ENCODE peak calls at places on chromosomes 6 and 20, in four cellular contexts. T is cardiac muscle cell, Q is memory B cell, R is amniotic stem cell. V is an unnamed sample.

GRCh38 chr6:3061501-3061941 is 6.8 kb upstream of the RIPK1 start:
- DNase-seq in Q (no peak), R (peak; percentile 31), T (no peak), V (peak; percentile 55)

GRCh38 chr20:33685328-33686007 is 717 bp downstream of the E2F1 start:
- DNase-seq in Q (peak; percentile 53), T (no peak), R (no peak), V (no peak)

GRCh38 chr6:169248521-169248971 is 5.1 kb downstream of the THBS2 start:
- DNase-seq in T (no peak), R (no peak), Q (no peak), V (no peak)

GRCh38 chr20:46974669-46975434 is 80.2 kb downstream of the EYA2 start:
- DNase-seq in R (no peak), T (no peak), Q (no peak), V (no peak)

GRCh38 chr6:152723398-152723797 is 25.7 kb downstream of the MYCT1 start:
- DNase-seq in Q (no peak), R (no peak), T (no peak), V (peak; percentile 86)

GRCh38 chr20:33301192-33301930 is 18.3 kb downstream of the BPIFB1 start:
- DNase-seq in Q (no peak), R (no peak), T (no peak), V (peak; percentile 62)

GRCh38 chr6:39228111-39228971 is 934 bp downstream of the KCNK5 start:
- DNase-seq in Q (no peak), T (no peak), R (no peak), V (no peak)

GRCh38 chr6:17866876-17867444 is 120.5 kb downstream of the KIF13A start:
- DNase-seq in T (no peak), Q (no peak), R (no peak), V (no peak)

GRCh38 chr6:55433446-55434130 is 106.3 kb downstream of the GFRAL start:
- DNase-seq in R (no peak), Q (no peak), T (no peak), V (peak; percentile 62)

GRCh38 chr6:148602136-148602535 is 144.7 kb upstream of the UST start:
- DNase-seq in T (no peak), Q (no peak), R (no peak), V (no peak)

GRCh38 chr20:63626424-63627128 is at the start of gene GMEB2:
- DNase-seq in T (peak; percentile 83), Q (no peak), R (no peak), V (peak; percentile 67)

GRCh38 chr20:8414611-8415274 is 282.7 kb downstream of the PLCB1 start:
- DNase-seq in R (no peak), Q (no peak), T (no peak), V (peak; percentile 73)

GRCh38 chr6:138004423-138005287 is 102.6 kb downstream of the PERP start:
- DNase-seq in T (peak; percentile 54), Q (no peak), R (no peak), V (peak; percentile 23)

GRCh38 chr20:46576774-46577395 is 26.4 kb upstream of the OCSTAMP start:
- DNase-seq in Q (no peak), T (no peak), R (no peak), V (no peak)

GRCh38 chr20:9903048-9903651 is 64.3 kb upstream of the PAK5 start:
- DNase-seq in R (no peak), Q (no peak), T (peak; percentile 44), V (no peak)

GRCh38 chr6:122653094-122653493 is 42.9 kb downstream of the PKIB start:
- DNase-seq in R (no peak), Q (no peak), T (no peak), V (no peak)

GRCh38 chr20:56091635-56092180 is 86.4 kb upstream of the CBLN4 start:
- DNase-seq in T (no peak), R (no peak), Q (no peak), V (no peak)